ENCODE peak calls at places on chromosomes 6 and 20, in six cellular contexts. M, Z, K, H, P and S are unnamed samples.

GRCh38 chr6:157407637-157408036 is 26.6 kb downstream of the ZDHHC14 start:
- DNase-seq in M (no peak), K (no peak), H (no peak), Z (no peak), P (no peak), S (no peak)

GRCh38 chr6:167119680-167120556 is 3.0 kb upstream of the CCR6 start:
- DNase-seq in P (no peak), Z (no peak), H (no peak), M (no peak), K (no peak), S (no peak)

GRCh38 chr6:130978660-130979396 is 84.2 kb downstream of the EPB41L2 start:
- DNase-seq in K (no peak), M (no peak), Z (no peak), P (no peak), H (peak), S (no peak)

GRCh38 chr20:4666001-4666470 is 55.7 kb upstream of the PRND start:
- DNase-seq in H (peak), P (no peak), M (no peak), Z (no peak), K (peak), S (peak)

GRCh38 chr6:107489636-107490567 is at the start of gene SOBP:
- DNase-seq in M (peak), Z (peak), P (peak), K (peak), H (peak), S (no peak)

GRCh38 chr6:2919401-2919800 is 16.3 kb upstream of the SERPINB9 start:
- DNase-seq in P (peak), M (no peak), H (no peak), Z (no peak), K (no peak), S (no peak)

GRCh38 chr6:24720131-24720603 is 1.2 kb upstream of the C6orf62 start:
- DNase-seq in M (peak), H (peak), P (no peak), K (peak), Z (peak), S (peak)

GRCh38 chr20:64099086-64099786 is 8.1 kb downstream of the NPBWR2 start:
- DNase-seq in Z (no peak), K (no peak), H (no peak), P (no peak), M (no peak), S (no peak)

GRCh38 chr20:9112541-9113515 is 43.9 kb downstream of the PLCB4 start:
- DNase-seq in M (no peak), Z (no peak), H (peak), P (no peak), K (peak), S (no peak)

GRCh38 chr6:69729870-69730449 is 66.8 kb downstream of the LMBRD1 start:
- DNase-seq in H (peak), M (no peak), Z (no peak), P (no peak), K (peak), S (peak)

GRCh38 chr6:162489406-162489976 is 238.1 kb downstream of the PRKN start:
- DNase-seq in Z (no peak), K (no peak), M (no peak), H (no peak), P (no peak), S (no peak)

GRCh38 chr20:53713328-53714056 is 119.9 kb upstream of the ZNF217 start:
- DNase-seq in K (no peak), P (peak), H (no peak), M (peak), Z (no peak), S (no peak)

GRCh38 chr6:1066449-1066848 is 245.4 kb upstream of the FOXQ1 start:
- DNase-seq in Z (no peak), H (no peak), K (no peak), P (no peak), M (no peak), S (no peak)

GRCh38 chr20:38110525-38111178 is 54.4 kb downstream of the TGM2 start:
- DNase-seq in K (no peak), M (no peak), P (peak), H (no peak), Z (no peak), S (peak)

GRCh38 chr6:137866200-137866913 is 702 bp upstream of the TNFAIP3 start:
- DNase-seq in M (peak), H (no peak), K (no peak), P (peak), Z (peak), S (peak)

GRCh38 chr20:945841-946240 is 29.7 kb upstream of the ANGPT4 start:
- DNase-seq in K (no peak), P (no peak), M (no peak), H (no peak), Z (no peak), S (no peak)

GRCh38 chr6:7431594-7432390 is 42.2 kb downstream of the RIOK1 start:
- DNase-seq in M (peak), P (peak), H (no peak), K (peak), Z (no peak), S (peak)

GRCh38 chr6:129675669-129676472 is 34.1 kb downstream of the ARHGAP18 start:
- DNase-seq in Z (no peak), P (no peak), K (no peak), H (no peak), M (no peak), S (no peak)

GRCh38 chr6:44131880-44132279 is 4.5 kb downstream of the TMEM63B start:
- DNase-seq in H (no peak), K (no peak), Z (no peak), M (no peak), P (no peak), S (no peak)

GRCh38 chr20:9099372-9099771 is 30.5 kb downstream of the PLCB4 start:
- DNase-seq in K (no peak), M (no peak), H (no peak), P (no peak), Z (no peak), S (no peak)

GRCh38 chr6:38531134-38531533 is 108.6 kb downstream of the BTBD9 start:
- DNase-seq in Z (no peak), M (no peak), K (no peak), H (no peak), P (no peak), S (no peak)

GRCh38 chr6:167211870-167212715 is 54.3 kb upstream of the GPR31 start:
- DNase-seq in P (no peak), Z (no peak), H (no peak), M (no peak), K (no peak), S (no peak)

GRCh38 chr20:50325651-50326050 is 135.0 kb downstream of the CEBPB start:
- DNase-seq in P (no peak), H (no peak), K (no peak), M (no peak), Z (no peak), S (no peak)

GRCh38 chr6:26216015-26216885 is 129.0 kb downstream of the HFE start:
- DNase-seq in M (peak), P (no peak), Z (no peak), H (peak), K (peak), S (peak)

GRCh38 chr6:26213334-26214075 is 126.3 kb downstream of the HFE start:
- DNase-seq in H (no peak), P (no peak), M (no peak), K (no peak), Z (no peak), S (no peak)

GRCh38 chr6:26214826-26215199 is 127.6 kb downstream of the HFE start:
- DNase-seq in Z (no peak), M (no peak), H (no peak), P (no peak), K (no peak), S (no peak)

GRCh38 chr6:26216886-26217713 is 129.9 kb downstream of the HFE start:
- DNase-seq in K (peak), P (peak), Z (peak), M (peak), H (peak), S (peak)

DNA sequence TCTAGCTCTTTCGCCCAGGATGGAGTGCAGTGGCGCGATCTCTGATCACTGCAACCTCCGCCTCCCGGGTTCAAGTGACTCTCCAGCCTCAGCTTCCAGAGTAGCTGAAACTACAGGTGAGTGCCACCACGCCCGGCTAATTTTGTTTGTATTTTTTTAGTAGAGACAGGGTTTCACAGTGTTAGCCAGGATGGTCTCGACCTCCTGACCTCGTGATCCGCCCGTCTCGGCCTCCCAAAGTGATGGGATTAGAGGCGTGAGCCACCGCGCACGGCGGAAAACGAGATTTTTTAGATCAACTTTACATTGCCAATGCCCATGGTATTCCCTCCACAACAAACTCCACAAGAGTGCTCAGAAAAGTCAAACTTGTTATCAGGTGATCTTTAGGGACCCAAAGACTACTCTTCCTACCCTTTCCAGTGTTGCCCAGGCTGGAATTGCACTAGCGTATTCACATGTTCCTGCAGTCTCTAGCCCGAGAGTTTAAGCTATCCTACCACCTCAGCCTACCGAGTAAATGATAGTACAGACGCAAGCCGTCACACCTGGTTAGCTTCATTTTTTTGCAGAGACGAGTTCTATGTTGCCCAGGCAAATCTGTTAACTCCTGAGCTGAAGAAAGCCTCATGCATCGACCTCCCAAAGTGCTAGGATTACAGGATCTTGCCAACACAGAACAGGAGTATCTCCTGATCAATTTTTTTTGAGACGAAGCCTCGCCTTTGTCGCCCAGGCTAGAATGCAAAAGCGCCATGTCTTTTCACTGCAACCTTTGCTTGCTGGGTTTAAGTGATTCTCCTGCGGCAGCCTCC is 128.2 kb downstream of the HFE start:
- DNase-seq in M (peak), H (peak), K (peak), P (peak), Z (no peak), S (peak)
- H3K18ac ChIP-seq in M (peak), H (peak), K (peak), P (peak), Z (peak), S (no peak)

DNA sequence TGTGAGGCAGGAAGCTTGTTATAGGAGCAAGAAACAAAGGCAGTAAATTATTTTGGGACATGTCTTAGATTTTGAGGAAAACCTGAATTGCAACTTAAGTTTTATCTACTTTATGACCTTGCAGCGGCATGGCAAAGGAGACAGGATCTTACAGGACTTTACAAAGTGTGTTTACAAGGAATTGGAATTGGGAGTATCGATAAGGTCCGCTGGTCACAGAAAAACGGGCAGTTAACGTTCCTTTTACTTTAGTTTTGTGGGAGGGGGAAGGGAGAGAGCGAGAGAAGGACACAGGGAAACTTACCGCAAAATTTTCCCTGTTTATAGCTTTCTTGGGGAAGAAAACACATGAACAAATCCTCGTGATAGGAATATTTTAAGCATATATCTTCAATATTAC is 1607.2 kb downstream of the GRIK2 start:
- DNase-seq in H (no peak), M (no peak), K (no peak), P (no peak), Z (no peak), S (no peak)
- H3K4me3 ChIP-seq in H (no peak), M (no peak), K (no peak), P (no peak), Z (no peak), S (no peak)

GRCh38 chr20:23068283-23068682 is 17.8 kb downstream of the CD93 start:
- DNase-seq in K (no peak), M (no peak), Z (no peak), P (no peak), H (no peak), S (no peak)

GRCh38 chr20:23063573-23063972 is 14.1 kb upstream of the THBD start:
- DNase-seq in M (no peak), H (no peak), K (no peak), Z (no peak), P (no peak), S (no peak)

GRCh38 chr20:23066772-23067171 is 17.3 kb upstream of the THBD start:
- DNase-seq in Z (no peak), P (no peak), K (no peak), M (no peak), H (no peak), S (no peak)

GRCh38 chr20:23062632-23063031 is 13.2 kb upstream of the THBD start:
- DNase-seq in M (no peak), P (no peak), Z (no peak), H (no peak), K (no peak), S (no peak)

DNA sequence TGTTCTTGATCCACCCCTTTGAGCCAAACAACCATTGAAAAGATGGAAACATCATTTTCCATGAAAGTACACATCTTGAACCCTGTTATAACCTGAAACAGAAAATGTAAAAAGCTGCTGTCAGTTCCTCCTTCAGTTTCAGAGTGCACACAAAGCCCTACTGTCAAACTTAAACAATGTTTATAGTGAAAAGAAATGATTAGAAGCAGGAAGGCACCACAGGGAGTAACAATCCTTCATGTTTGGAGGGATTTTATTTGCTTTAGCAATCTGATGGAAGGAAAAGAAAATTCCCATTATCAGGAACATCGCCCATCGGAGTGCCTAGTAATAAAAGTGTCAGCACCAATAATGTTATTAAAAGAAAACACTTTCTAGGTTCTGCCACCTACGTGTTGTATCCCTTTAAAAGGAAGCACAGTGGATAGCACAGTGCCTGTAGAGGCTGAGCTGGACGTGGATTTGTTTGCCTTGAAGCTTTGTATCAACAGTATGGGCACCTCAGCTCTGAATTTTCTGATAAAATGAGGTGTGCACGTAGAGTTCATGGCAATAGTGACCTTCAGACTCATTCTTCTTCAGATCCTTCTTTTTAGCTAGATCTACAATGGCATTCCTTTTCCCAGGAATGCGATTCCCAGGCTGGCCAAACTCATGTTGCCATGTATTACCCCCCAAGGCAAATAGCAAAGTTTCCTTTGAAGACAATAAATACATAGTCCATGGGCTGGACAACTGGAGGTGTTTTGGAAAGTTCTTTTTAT is 16.1 kb upstream of the THBD start:
- DNase-seq in H (no peak), M (no peak), P (no peak), Z (no peak), K (no peak), S (no peak)
- H3K18ac ChIP-seq in H (no peak), M (no peak), P (no peak), Z (no peak), K (no peak), S (no peak)

GRCh38 chr6:53983301-53983700 is 127.9 kb upstream of the MLIP start:
- DNase-seq in P (no peak), H (no peak), Z (no peak), K (no peak), M (no peak), S (no peak)
- H3K4me3 ChIP-seq in P (no peak), H (no peak), Z (no peak), K (no peak), M (no peak), S (no peak)

DNA sequence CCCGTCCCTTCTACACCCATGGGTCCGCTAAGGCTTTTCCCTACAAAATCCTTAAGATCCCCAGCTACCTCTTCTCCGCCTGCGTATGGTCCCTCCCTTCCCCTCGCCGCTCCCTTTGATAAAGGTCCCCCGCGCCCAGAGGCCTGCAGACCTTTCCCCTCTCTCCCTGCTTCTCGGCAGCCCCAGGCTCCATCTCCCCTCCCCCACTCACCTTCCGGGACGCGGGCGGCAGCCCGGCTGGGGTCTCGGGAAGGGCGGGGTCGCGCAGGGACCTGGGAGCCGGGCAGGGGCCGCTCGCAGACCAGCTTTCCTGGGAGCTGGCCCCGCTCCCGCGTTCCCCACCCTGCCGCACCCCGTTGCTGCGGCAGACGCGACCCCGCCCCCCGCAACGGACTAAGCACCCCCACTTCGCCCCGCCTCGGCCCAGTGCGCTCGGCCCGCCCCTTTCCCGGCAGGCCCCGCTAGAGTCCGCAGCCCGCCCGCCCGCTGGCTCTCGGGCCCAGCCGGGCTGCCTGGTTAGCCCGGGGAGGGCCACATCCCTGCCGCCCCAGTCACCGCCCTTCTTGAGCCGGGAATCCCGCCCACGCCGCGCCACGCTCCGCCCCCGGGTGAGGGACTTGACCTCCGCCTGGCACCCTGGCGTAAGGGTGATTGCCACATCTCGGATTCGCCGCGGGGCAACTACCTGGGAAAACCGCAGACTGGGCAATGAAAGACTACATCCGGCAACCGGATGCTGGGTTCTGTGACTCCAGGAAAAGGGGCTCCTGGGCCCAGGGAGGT is at the start of gene FLOT1:
- DNase-seq in P (peak), K (peak), H (peak), M (peak), Z (peak), S (peak)
- H3K18ac ChIP-seq in P (peak), K (peak), H (peak), M (peak), Z (peak), S (peak)

DNA sequence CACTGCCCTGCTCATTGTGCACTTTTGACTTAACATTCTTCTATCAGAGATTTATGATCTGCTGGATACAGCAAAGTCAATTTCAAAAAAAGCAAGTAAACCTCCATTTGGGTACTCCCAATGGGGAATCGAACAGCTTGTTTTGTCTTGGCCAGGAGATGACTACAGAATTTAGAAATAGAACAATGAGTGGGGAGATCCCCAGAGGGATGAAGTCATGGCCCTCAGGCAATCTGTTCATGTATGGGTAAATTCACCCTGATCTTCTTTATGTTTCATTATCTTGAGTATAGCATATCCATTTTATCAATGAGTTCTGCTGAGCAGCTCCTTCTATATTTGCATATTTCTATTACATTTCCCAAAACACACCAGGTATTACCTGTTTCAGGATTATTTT is 1681.9 kb downstream of the HACE1 start:
- DNase-seq in P (no peak), M (no peak), K (no peak), Z (no peak), H (no peak), S (no peak)
- H3K4me3 ChIP-seq in P (no peak), M (no peak), K (no peak), Z (no peak), H (no peak), S (no peak)

GRCh38 chr20:48154040-48154439 is 368.8 kb upstream of the SULF2 start:
- DNase-seq in K (no peak), H (no peak), Z (no peak), P (no peak), M (no peak), S (peak)

GRCh38 chr20:48153105-48153504 is 367.8 kb upstream of the SULF2 start:
- DNase-seq in M (no peak), Z (no peak), P (no peak), K (no peak), H (no peak), S (no peak)

GRCh38 chr20:48155231-48155630 is 369.9 kb upstream of the SULF2 start:
- DNase-seq in P (no peak), H (no peak), K (no peak), Z (no peak), M (peak), S (no peak)

GRCh38 chr20:48150568-48150967 is 365.3 kb upstream of the SULF2 start:
- DNase-seq in Z (no peak), K (no peak), H (no peak), M (no peak), P (no peak), S (no peak)

GRCh38 chr20:48153523-48153922 is 368.2 kb upstream of the SULF2 start:
- DNase-seq in Z (no peak), H (no peak), M (peak), K (no peak), P (no peak), S (peak)
- H3K18ac ChIP-seq in Z (no peak), H (no peak), M (no peak), K (no peak), P (no peak), S (no peak)

GRCh38 chr20:21191839-21192238 is 66.0 kb downstream of the KIZ start:
- DNase-seq in H (no peak), K (no peak), Z (peak), M (peak), P (peak), S (no peak)
- H3K4me3 ChIP-seq in H (no peak), K (no peak), Z (no peak), M (no peak), P (no peak), S (no peak)

GRCh38 chr6:30556714-30556963 is 350 bp upstream of the GNL1 start:
- DNase-seq in P (no peak), H (no peak), Z (no peak), K (no peak), M (peak), S (no peak)

GRCh38 chr6:30556964-30557682 is at the start of gene PRR3:
- DNase-seq in P (peak), Z (peak), M (peak), K (peak), H (peak), S (peak)

GRCh38 chr6:30554962-30555361 is 1.3 kb downstream of the GNL1 start:
- DNase-seq in H (no peak), P (no peak), Z (no peak), K (peak), M (no peak), S (no peak)

GRCh38 chr6:30555428-30556005 is 772 bp downstream of the GNL1 start:
- DNase-seq in M (peak), Z (no peak), K (peak), P (peak), H (peak), S (no peak)

GRCh38 chr6:30556006-30556713 is at the start of gene GNL1:
- DNase-seq in Z (peak), K (peak), P (peak), H (peak), M (peak), S (peak)
- H3K18ac ChIP-seq in Z (peak), K (peak), P (peak), H (peak), M (peak), S (peak)